ENCODE peak calls at places on chromosomes 13 and 19, in eight cellular contexts. V, C, D, J, L, U, Y and E are unnamed samples.
A peak's percentile ranks its signal among the peaks of the same experiment; 100 is the strongest.

GRCh38 chr13:44667950-44668349 is 91.8 kb upstream of the TSC22D1 start:
- DNase-seq in J (no peak), V (no peak), L (peak; percentile 43), D (no peak), Y (no peak), U (no peak), C (no peak), E (no peak)

GRCh38 chr13:99617474-99618255 is 116.4 kb downstream of the TM9SF2 start:
- DNase-seq in L (peak; percentile 40), Y (peak; percentile 14), J (peak; percentile 19), C (no peak), V (no peak), U (no peak), D (peak; percentile 13), E (no peak)

GRCh38 chr19:56765107-56765506 is 75.4 kb downstream of the PEG3 start:
- DNase-seq in Y (no peak), L (no peak), C (no peak), V (no peak), D (no peak), J (peak; percentile 15), U (peak; percentile 35), E (peak; percentile 58)

GRCh38 chr13:51643114-51643881 is 59.0 kb downstream of the WDFY2 start:
- DNase-seq in C (no peak), L (peak; percentile 65), U (no peak), J (no peak), V (no peak), Y (no peak), D (no peak), E (no peak)

GRCh38 chr19:17107546-17108452 is 32.2 kb downstream of the MYO9B start:
- DNase-seq in C (peak; percentile 11), Y (no peak), D (no peak), L (peak; percentile 99), V (no peak), J (no peak), U (no peak), E (no peak)

GRCh38 chr13:59416561-59416960 is 747.2 kb downstream of the DIAPH3 start:
- DNase-seq in U (no peak), C (no peak), L (no peak), Y (no peak), D (no peak), V (no peak), J (no peak), E (no peak)

GRCh38 chr13:51541809-51542258 is 42.4 kb upstream of the WDFY2 start:
- DNase-seq in J (no peak), U (no peak), Y (no peak), L (no peak), D (no peak), C (no peak), V (no peak), E (no peak)

GRCh38 chr13:82747331-82747730 is 1134.9 kb downstream of the SLITRK1 start:
- DNase-seq in D (no peak), C (no peak), V (no peak), J (no peak), U (no peak), Y (no peak), L (no peak), E (no peak)

GRCh38 chr19:18428837-18429674 is 8.9 kb downstream of the ISYNA1 start:
- DNase-seq in V (peak; percentile 75), C (peak; percentile 81), U (no peak), J (peak; percentile 79), D (peak; percentile 80), L (peak; percentile 94), Y (peak; percentile 65), E (peak; percentile 69)

GRCh38 chr13:24292476-24292875 is 16.9 kb upstream of the C1QTNF9 start:
- DNase-seq in Y (no peak), J (no peak), D (no peak), U (no peak), L (no peak), V (no peak), C (no peak), E (no peak)

GRCh38 chr13:94558721-94559120 is 37.2 kb downstream of the TGDS start:
- DNase-seq in V (no peak), L (no peak), C (no peak), D (no peak), U (no peak), J (peak; percentile 24), Y (no peak), E (no peak)

GRCh38 chr13:46609726-46610125 is 56.8 kb downstream of the LRCH1 start:
- DNase-seq in V (no peak), C (no peak), L (no peak), Y (no peak), D (no peak), J (no peak), U (no peak), E (no peak)

GRCh38 chr13:100694722-100695644 is 20.4 kb upstream of the TMTC4 start:
- DNase-seq in V (no peak), C (no peak), Y (peak; percentile 29), J (no peak), L (peak; percentile 76), U (no peak), D (no peak), E (no peak)

GRCh38 chr13:39408512-39408911 is 194.5 kb downstream of the LHFPL6 start:
- DNase-seq in Y (no peak), L (no peak), C (no peak), V (no peak), U (no peak), D (no peak), J (no peak), E (no peak)

GRCh38 chr13:37648604-37649003 is 50.0 kb upstream of the POSTN start:
- DNase-seq in Y (no peak), L (peak; percentile 18), V (no peak), U (no peak), D (no peak), J (no peak), C (no peak), E (no peak)

GRCh38 chr19:42501733-42502132 is 26.5 kb downstream of the CEACAM1 start:
- DNase-seq in J (no peak), V (no peak), L (no peak), U (no peak), Y (no peak), D (no peak), C (no peak), E (no peak)

GRCh38 chr13:28558567-28558966 is 63.6 kb upstream of the FLT1 start:
- DNase-seq in D (no peak), U (no peak), V (no peak), L (peak; percentile 9), Y (no peak), C (no peak), J (no peak), E (no peak)

GRCh38 chr19:39303373-39304184 is 7.4 kb downstream of the IFNL1 start:
- DNase-seq in V (no peak), J (no peak), C (no peak), Y (no peak), U (no peak), L (no peak), D (no peak), E (no peak)

GRCh38 chr13:98451676-98452105 is 125.2 kb downstream of the STK24 start:
- DNase-seq in J (no peak), V (no peak), Y (no peak), C (no peak), L (no peak), U (no peak), D (no peak), E (peak; percentile 24)

GRCh38 chr19:14410054-14410774 is 8.9 kb downstream of the DDX39A start:
- DNase-seq in J (peak; percentile 46), L (no peak), Y (no peak), U (no peak), C (no peak), V (no peak), D (no peak), E (no peak)

GRCh38 chr19:39083983-39084731 is at the start of gene ACP7:
- DNase-seq in U (no peak), J (peak; percentile 52), Y (no peak), L (no peak), C (no peak), V (no peak), D (peak; percentile 12), E (no peak)

GRCh38 chr19:13002389-13002898 is 7.2 kb downstream of the NFIX start:
- DNase-seq in C (peak; percentile 73), Y (no peak), V (no peak), D (no peak), L (no peak), J (no peak), U (peak; percentile 84), E (peak; percentile 91)

GRCh38 chr19:33177417-33177976 is 16.6 kb upstream of the LRP3 start:
- DNase-seq in Y (peak; percentile 60), L (peak; percentile 65), J (no peak), D (peak; percentile 80), U (no peak), V (peak; percentile 72), C (peak; percentile 77), E (no peak)

GRCh38 chr13:23899555-23899954 is 2.3 kb upstream of the C1QTNF9B start:
- DNase-seq in J (peak; percentile 35), U (no peak), D (peak; percentile 15), Y (no peak), V (no peak), L (peak; percentile 22), C (no peak), E (peak; percentile 64)

GRCh38 chr19:29645911-29646310 is 19.4 kb upstream of the PLEKHF1 start:
- DNase-seq in J (no peak), D (no peak), U (no peak), L (no peak), Y (no peak), V (no peak), C (no peak), E (no peak)

GRCh38 chr13:40189885-40190655 is 476.4 kb downstream of the FOXO1 start:
- DNase-seq in D (no peak), C (no peak), Y (no peak), J (no peak), V (no peak), L (no peak), U (peak; percentile 72), E (peak; percentile 88)

GRCh38 chr13:112875627-112876026 is 93.4 kb upstream of the MCF2L start:
- DNase-seq in U (no peak), D (no peak), V (no peak), C (no peak), J (no peak), Y (no peak), L (no peak), E (no peak)

GRCh38 chr19:17296278-17296677 is 6.9 kb downstream of the ABHD8 start:
- DNase-seq in C (no peak), J (no peak), L (peak; percentile 49), Y (no peak), U (no peak), D (no peak), V (no peak), E (no peak)

GRCh38 chr19:29866011-29866410 is 54.2 kb downstream of the CCNE1 start:
- DNase-seq in V (no peak), C (no peak), J (no peak), Y (no peak), U (no peak), L (no peak), D (no peak), E (no peak)

GRCh38 chr13:33096886-33097610 is 80.8 kb downstream of the KL start:
- DNase-seq in C (no peak), L (no peak), U (no peak), Y (no peak), V (no peak), D (no peak), J (no peak), E (no peak)

GRCh38 chr19:56810260-56810659 is 30.3 kb downstream of the PEG3 start:
- DNase-seq in L (no peak), U (no peak), Y (no peak), J (no peak), V (no peak), D (no peak), C (no peak), E (no peak)

GRCh38 chr19:5255602-5256231 is 84.9 kb downstream of the PTPRS start:
- DNase-seq in J (no peak), L (no peak), D (no peak), C (no peak), V (no peak), U (no peak), Y (no peak), E (no peak)

GRCh38 chr19:4061683-4062575 is 4.8 kb downstream of the ZBTB7A start:
- DNase-seq in J (no peak), Y (no peak), C (no peak), U (no peak), D (no peak), V (no peak), L (no peak), E (no peak)

GRCh38 chr13:86932935-86933334 is 738.2 kb upstream of the SLITRK5 start:
- DNase-seq in J (no peak), Y (no peak), U (no peak), V (no peak), D (no peak), L (no peak), C (no peak), E (no peak)